ENCODE peak calls at places on chromosomes 6 and 20, in nine cellular contexts. E is mucosa of descending colon; Z is naive thymus-derived CD4-positive, alpha-beta T cell; O is SK-N-SH; Q is H1; K is esophagus squamous epithelium; T is pancreas; X is lung; U is heart left ventricle. H is an unnamed sample.

GRCh38 chr20:16929756-16930155 is 181.6 kb downstream of the OTOR start:
- DNase-seq in U (no peak), K (no peak), T (no peak), Q (no peak), O (no peak), X (no peak), Z (no peak), E (no peak), H (no peak)

GRCh38 chr20:49562341-49563014 is 5.5 kb downstream of the PTGIS start:
- DNase-seq in O (no peak), X (peak; percentile 56), K (no peak), T (no peak), Z (no peak), U (peak; percentile 84), Q (peak; percentile 65), E (peak; percentile 66), H (peak; percentile 75)

GRCh38 chr6:170268216-170269129 is 22.4 kb downstream of the DLL1 start:
- DNase-seq in E (peak; percentile 54), K (no peak), X (no peak), Q (no peak), T (peak; percentile 81), O (no peak), Z (no peak), U (peak; percentile 21), H (no peak)

GRCh38 chr6:74578339-74578738 is 627.5 kb downstream of the COL12A1 start:
- DNase-seq in Q (no peak), E (no peak), O (no peak), Z (no peak), U (no peak), K (no peak), T (no peak), X (no peak), H (no peak)

GRCh38 chr6:71351190-71351589 is 62.6 kb downstream of the OGFRL1 start:
- DNase-seq in U (no peak), Q (no peak), O (no peak), T (no peak), K (no peak), E (no peak), Z (no peak), X (no peak), H (no peak)

GRCh38 chr20:53866787-53867740 is 203.3 kb downstream of the BCAS1 start:
- DNase-seq in X (no peak), U (no peak), E (no peak), O (no peak), Z (peak; percentile 50), T (no peak), Q (no peak), K (no peak), H (no peak)

GRCh38 chr20:4886771-4887527 is 114.4 kb downstream of the SLC23A2 start:
- DNase-seq in O (peak; percentile 35), X (no peak), T (no peak), E (no peak), K (no peak), Q (no peak), U (no peak), Z (no peak), H (no peak)

GRCh38 chr6:33205172-33206026 is 944 bp downstream of the HSD17B8 start:
- DNase-seq in Z (no peak), T (no peak), K (no peak), Q (no peak), U (no peak), E (no peak), O (peak; percentile 42), X (no peak), H (no peak)

GRCh38 chr6:106746660-106747059 is 117.3 kb downstream of the QRSL1 start:
- DNase-seq in X (peak; percentile 34), Z (no peak), K (no peak), E (no peak), O (no peak), T (no peak), Q (no peak), U (no peak), H (no peak)

GRCh38 chr6:106745824-106746610 is 116.6 kb downstream of the QRSL1 start:
- DNase-seq in Z (no peak), K (no peak), O (no peak), X (no peak), E (no peak), T (no peak), Q (no peak), U (no peak), H (no peak)

GRCh38 chr6:106744781-106745180 is 115.4 kb downstream of the QRSL1 start:
- DNase-seq in O (no peak), T (no peak), K (no peak), X (no peak), Q (no peak), U (no peak), Z (no peak), E (no peak), H (no peak)

GRCh38 chr6:106747139-106747538 is 117.8 kb downstream of the QRSL1 start:
- DNase-seq in O (no peak), U (no peak), T (no peak), K (no peak), Z (no peak), Q (no peak), X (no peak), E (no peak), H (no peak)

DNA sequence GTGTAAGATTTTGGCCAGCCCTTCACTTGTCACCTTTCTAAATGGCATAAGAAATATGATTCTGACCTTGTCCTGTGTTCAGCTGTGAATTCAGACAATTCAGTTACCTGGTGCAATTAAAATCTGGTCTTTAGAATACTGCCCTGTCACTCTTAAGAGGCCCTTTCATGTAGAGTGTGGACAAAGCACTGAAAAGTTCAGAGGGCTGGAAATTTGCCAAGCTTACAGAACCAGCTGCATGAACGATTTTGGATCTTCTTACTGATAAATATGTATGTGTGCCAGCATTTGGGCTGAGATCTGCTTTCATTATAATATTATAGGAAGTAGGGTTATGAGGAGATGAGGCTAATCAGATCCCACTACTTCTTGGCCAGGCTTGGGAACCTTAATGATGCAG is 116.0 kb downstream of the QRSL1 start:
- DNase-seq in K (no peak), Q (no peak), X (no peak), U (no peak), Z (no peak), E (no peak), O (no peak), T (no peak), H (no peak)
- H3K4me1 ChIP-seq in K (peaks cover 38% of the 10 kb centered on the region), Q (peaks cover 22% of the 10 kb centered on the region), X (no peaks in the 10 kb centered on the region), U (no peaks in the 10 kb centered on the region), Z (no peaks in the 10 kb centered on the region), E (peaks cover 29% of the 10 kb centered on the region), O (no peaks in the 10 kb centered on the region), T (peaks cover 52% of the 10 kb centered on the region), H (no peaks in the 10 kb centered on the region)

GRCh38 chr6:5898563-5898962 is 108.2 kb downstream of the NRN1 start:
- DNase-seq in O (peak; percentile 20), X (no peak), K (no peak), E (no peak), Z (no peak), U (no peak), T (no peak), Q (no peak), H (no peak)

GRCh38 chr6:5894357-5894756 is 112.4 kb downstream of the NRN1 start:
- DNase-seq in T (no peak), X (no peak), Q (no peak), E (no peak), Z (no peak), U (peak; percentile 43), O (no peak), K (no peak), H (peak; percentile 27)

GRCh38 chr6:5898102-5898501 is 108.6 kb downstream of the NRN1 start:
- DNase-seq in T (no peak), Q (no peak), U (no peak), X (no peak), O (no peak), K (no peak), Z (no peak), E (no peak), H (no peak)

GRCh38 chr6:5893295-5893694 is 113.4 kb downstream of the NRN1 start:
- DNase-seq in K (no peak), Q (no peak), X (no peak), Z (no peak), E (no peak), U (no peak), T (no peak), O (no peak), H (no peak)

GRCh38 chr6:5892669-5893068 is 114.1 kb downstream of the NRN1 start:
- DNase-seq in U (no peak), X (no peak), Q (no peak), O (no peak), Z (no peak), E (no peak), K (no peak), T (no peak), H (no peak)
- H3K4me3 ChIP-seq in U (no peak overlapping the region), X (no peak overlapping the region), Q (peak overlapping the region; percentile 26), O (peak overlapping the region; percentile 33), Z (peak overlapping the region; percentile 19), E (no peak overlapping the region), K (peak overlapping the region; percentile 22), T (peak overlapping the region; percentile 41), H (peak overlapping the region; percentile 27)

GRCh38 chr20:23111944-23112342 is 25.8 kb upstream of the CD93 start:
- DNase-seq in X (no peak), Z (no peak), K (no peak), E (no peak), O (no peak), U (no peak), T (no peak), Q (no peak), H (no peak)

GRCh38 chr20:23114448-23114847 is 28.3 kb upstream of the CD93 start:
- DNase-seq in Z (no peak), E (no peak), X (no peak), O (no peak), U (no peak), K (no peak), Q (no peak), T (no peak), H (no peak)

GRCh38 chr20:23111307-23111943 is 25.3 kb upstream of the CD93 start:
- DNase-seq in T (no peak), X (no peak), Q (no peak), E (no peak), O (no peak), K (no peak), Z (no peak), U (no peak), H (no peak)

GRCh38 chr20:23114018-23114417 is 27.9 kb upstream of the CD93 start:
- DNase-seq in K (no peak), E (no peak), Q (no peak), O (no peak), U (peak; percentile 76), Z (no peak), X (no peak), T (no peak), H (peak; percentile 48)

GRCh38 chr20:23112595-23112994 is 26.5 kb upstream of the CD93 start:
- DNase-seq in O (no peak), T (no peak), X (no peak), E (no peak), K (no peak), Z (no peak), Q (no peak), U (no peak), H (no peak)
- H3K4me1 ChIP-seq in O (no peaks in the 10 kb centered on the region), T (no peaks in the 10 kb centered on the region), X (no peaks in the 10 kb centered on the region), E (no peaks in the 10 kb centered on the region), K (peaks cover 51% of the 10 kb centered on the region), Z (no peaks in the 10 kb centered on the region), Q (no peaks in the 10 kb centered on the region), U (peaks cover 44% of the 10 kb centered on the region), H (peaks cover 23% of the 10 kb centered on the region)

DNA sequence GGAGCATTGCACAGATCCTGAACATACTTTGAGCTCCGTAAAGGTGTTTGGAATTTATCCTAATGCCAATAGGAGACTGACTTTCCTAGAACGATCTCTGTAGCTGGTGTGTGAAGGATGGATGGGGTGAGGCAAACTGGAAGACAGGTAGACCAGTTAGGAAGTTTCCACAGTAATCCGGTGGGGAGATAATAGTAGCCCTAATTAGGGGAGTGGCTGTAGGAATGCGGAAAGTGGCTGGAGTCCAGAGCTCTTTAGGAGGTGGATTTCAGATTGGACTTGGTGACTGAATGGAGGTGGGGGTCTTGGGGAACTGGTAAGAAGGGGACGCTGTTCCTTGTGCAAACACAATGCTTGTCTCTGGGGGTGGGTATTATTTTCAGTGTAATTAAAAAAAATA is 146.3 kb downstream of the SOX4 start:
- DNase-seq in O (no peak), E (no peak), Q (no peak), X (no peak), U (no peak), Z (no peak), K (no peak), T (no peak), H (no peak)
- H3K4me3 ChIP-seq in O (no peak overlapping the region), E (no peak overlapping the region), Q (no peak overlapping the region), X (no peak overlapping the region), U (no peak overlapping the region), Z (no peak overlapping the region), K (no peak overlapping the region), T (no peak overlapping the region), H (no peak overlapping the region)